ENCODE peak calls at places on chromosomes 1 and 21, in ten cellular contexts. C, L, X, S, Y, D, O, K, M and J are unnamed samples.

GRCh38 chr21:42311160-42311559 is 4.0 kb downstream of the TFF3 start:
- DNase-seq in C (no peak), D (no peak), K (no peak), M (no peak), L (no peak), Y (no peak), X (no peak), S (no peak), O (no peak), J (no peak)

GRCh38 chr1:14970115-14970798 is 183.3 kb upstream of the TMEM51 start:
- DNase-seq in L (no peak), S (peak), C (peak), M (peak), D (peak), X (peak), Y (peak), K (peak), O (peak), J (peak)

GRCh38 chr1:186915555-186915954 is 86.8 kb downstream of the PLA2G4A start:
- DNase-seq in D (no peak), O (no peak), C (no peak), X (peak), S (no peak), M (no peak), K (peak), Y (no peak), L (no peak), J (no peak)

GRCh38 chr1:61448934-61449368 is 276.0 kb downstream of the TM2D1 start:
- DNase-seq in C (peak), L (no peak), D (no peak), X (no peak), Y (no peak), O (no peak), K (no peak), M (no peak), S (peak), J (no peak)

GRCh38 chr1:212161231-212161781 is 123.9 kb upstream of the PPP2R5A start:
- DNase-seq in X (peak), K (peak), C (peak), L (no peak), D (no peak), S (peak), M (no peak), O (peak), Y (peak), J (no peak)

GRCh38 chr1:226310637-226311195 is 1.8 kb upstream of the LIN9 start:
- DNase-seq in L (peak), X (no peak), S (peak), D (no peak), C (no peak), O (no peak), K (peak), Y (peak), M (no peak), J (peak)

GRCh38 chr1:60866884-60867648 is 215.3 kb upstream of the NFIA start:
- DNase-seq in L (peak), S (no peak), X (peak), D (no peak), Y (no peak), O (no peak), K (no peak), C (no peak), M (peak), J (no peak)

GRCh38 chr1:12167493-12168429 is 970 bp downstream of the TNFRSF1B start:
- DNase-seq in M (no peak), L (no peak), S (no peak), Y (peak), X (no peak), K (no peak), C (no peak), O (no peak), D (no peak), J (no peak)

GRCh38 chr1:37441490-37441889 is 32.9 kb upstream of the ZC3H12A start:
- DNase-seq in S (no peak), C (no peak), Y (no peak), K (no peak), O (no peak), L (no peak), D (no peak), X (no peak), M (no peak), J (no peak)

GRCh38 chr1:110051262-110051648 is 16.8 kb downstream of the STRIP1 start:
- DNase-seq in C (peak), S (no peak), K (no peak), L (no peak), Y (no peak), X (no peak), D (no peak), M (no peak), O (no peak), J (no peak)

GRCh38 chr1:8284167-8284566 is 33.7 kb upstream of the SLC45A1 start:
- DNase-seq in C (peak), Y (no peak), D (no peak), K (peak), O (no peak), L (no peak), S (peak), X (no peak), M (no peak), J (no peak)

GRCh38 chr1:32142446-32143301 is 34.8 kb downstream of the KPNA6 start:
- DNase-seq in S (peak), Y (peak), M (peak), X (no peak), D (peak), C (peak), K (peak), L (peak), O (no peak), J (no peak)

GRCh38 chr21:25107708-25108107 is 499.6 kb downstream of the MRPL39 start:
- DNase-seq in O (no peak), D (no peak), C (peak), S (no peak), X (no peak), M (no peak), K (peak), Y (no peak), L (no peak), J (no peak)

GRCh38 chr1:161848676-161849075 is 82.6 kb downstream of the ATF6 start:
- DNase-seq in Y (no peak), K (no peak), O (no peak), M (no peak), X (no peak), D (no peak), S (no peak), L (no peak), C (no peak), J (no peak)

GRCh38 chr1:231720652-231721325 is 94.2 kb downstream of the DISC1 start:
- DNase-seq in M (no peak), L (no peak), D (no peak), Y (no peak), C (no peak), K (no peak), O (no peak), X (no peak), S (no peak), J (no peak)

GRCh38 chr1:35931424-35932157 is 686 bp downstream of the AGO3 start:
- DNase-seq in Y (peak), L (no peak), M (peak), D (peak), X (peak), C (peak), O (no peak), K (peak), S (no peak), J (peak)

GRCh38 chr21:15064576-15065380 is at the start of gene NRIP1:
- DNase-seq in Y (peak), L (peak), C (peak), K (peak), M (peak), D (peak), O (no peak), S (peak), X (peak), J (peak)
- TF ChIP-seq EZH2 in Y (no peak), L (no peak), C (no peak), K (no peak), M (no peak), D (no peak), O (no peak), S (no peak), X (no peak), J (no peak)

GRCh38 chr1:24925082-24925779 is 4.8 kb downstream of the RUNX3 start:
- DNase-seq in M (no peak), S (no peak), Y (no peak), D (no peak), O (no peak), X (no peak), C (no peak), L (no peak), K (no peak), J (no peak)
- TF ChIP-seq EZH2 in M (no peak), S (no peak), Y (no peak), D (no peak), O (no peak), X (no peak), C (peak), L (no peak), K (no peak), J (no peak)

GRCh38 chr1:20366766-20367602 is 76.3 kb downstream of the VWA5B1 start:
- DNase-seq in Y (peak), X (peak), K (peak), S (peak), L (no peak), M (peak), C (peak), D (peak), O (no peak), J (peak)
- TF ChIP-seq EZH2 in Y (no peak), X (peak), K (no peak), S (peak), L (no peak), M (peak), C (peak), D (no peak), O (no peak), J (peak)

GRCh38 chr1:229434641-229435051 is 752 bp upstream of the ACTA1 start:
- DNase-seq in L (no peak), X (no peak), Y (no peak), S (no peak), C (no peak), D (no peak), O (no peak), M (no peak), K (no peak), J (peak)
- TF ChIP-seq EZH2 in L (no peak), X (no peak), Y (no peak), S (no peak), C (no peak), D (no peak), O (no peak), M (no peak), K (no peak), J (no peak)

GRCh38 chr1:67307251-67308060 is at the start of gene IL12RB2:
- DNase-seq in D (no peak), K (no peak), Y (no peak), L (no peak), S (no peak), O (no peak), C (no peak), M (peak), X (no peak), J (peak)
- TF ChIP-seq EZH2 in D (no peak), K (no peak), Y (no peak), L (no peak), S (peak), O (no peak), C (peak), M (no peak), X (peak), J (peak)

DNA sequence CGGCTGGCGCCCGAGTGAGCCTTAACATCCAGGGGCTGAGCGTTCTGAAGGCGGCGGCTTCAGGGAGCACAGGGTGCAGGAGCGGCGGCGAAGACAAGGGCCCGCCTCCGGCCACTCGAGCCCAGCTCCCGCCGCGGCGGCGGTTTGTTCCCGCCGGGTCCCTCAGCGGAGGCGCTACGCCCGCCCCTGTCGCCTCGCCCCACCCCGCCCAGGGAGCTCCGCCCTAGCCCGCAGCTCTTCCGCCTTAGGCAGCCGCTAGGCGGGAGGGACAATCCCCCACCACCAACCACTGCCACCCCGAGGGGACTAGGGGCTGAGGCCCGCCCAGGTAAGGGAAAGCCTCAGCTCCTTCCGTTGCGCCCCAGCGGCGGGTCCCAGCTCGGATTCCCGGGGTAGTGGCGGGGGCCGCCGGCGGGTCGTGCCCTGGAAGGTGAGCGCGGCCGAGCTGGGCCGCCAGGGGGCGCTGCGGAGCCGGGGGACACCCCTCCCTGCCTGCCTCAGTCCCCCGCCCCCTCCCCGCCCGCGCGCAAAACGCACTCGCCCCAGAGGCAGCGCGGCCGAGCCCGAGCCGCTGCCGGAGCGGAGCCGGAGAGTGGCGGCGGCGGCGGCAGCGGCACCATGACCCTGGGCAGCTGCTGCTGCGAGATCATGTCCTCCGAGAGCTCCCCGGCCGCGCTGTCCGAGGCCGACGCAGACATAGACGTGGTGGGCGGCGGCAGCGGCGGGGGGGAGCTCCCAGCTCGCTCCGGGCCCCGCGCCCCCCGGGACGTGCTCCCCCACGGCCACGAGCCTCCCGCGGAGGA is at the start of gene FOXD2:
- DNase-seq in S (peak), K (peak), C (peak), O (peak), D (peak), Y (peak), M (peak), X (peak), L (peak), J (peak)
- TF ChIP-seq EZH2 in S (no peak), K (no peak), C (no peak), O (no peak), D (no peak), Y (no peak), M (no peak), X (peak), L (no peak), J (no peak)

GRCh38 chr1:200029035-200029623 is 1.6 kb downstream of the NR5A2 start:
- DNase-seq in S (peak), O (peak), L (peak), D (no peak), X (peak), K (peak), Y (no peak), C (peak), M (peak), J (peak)

GRCh38 chr1:200030791-200031190 is 3.3 kb downstream of the NR5A2 start:
- DNase-seq in S (no peak), D (no peak), K (no peak), C (no peak), X (no peak), L (no peak), O (no peak), Y (no peak), M (no peak), J (no peak)

GRCh38 chr1:200028586-200029034 is 1.1 kb downstream of the NR5A2 start:
- DNase-seq in Y (no peak), M (peak), X (peak), D (no peak), C (no peak), S (no peak), O (no peak), L (no peak), K (peak), J (peak)

GRCh38 chr1:200027264-200027823 is at the start of gene NR5A2:
- DNase-seq in O (no peak), K (no peak), X (no peak), Y (no peak), C (no peak), S (no peak), D (peak), L (no peak), M (peak), J (no peak)

GRCh38 chr1:200029624-200030074 is 2.1 kb downstream of the NR5A2 start:
- DNase-seq in C (no peak), L (peak), S (no peak), O (no peak), Y (no peak), M (peak), X (no peak), K (peak), D (no peak), J (no peak)
- TF ChIP-seq EZH2 in C (peak), L (no peak), S (no peak), O (no peak), Y (no peak), M (no peak), X (no peak), K (peak), D (no peak), J (peak)

GRCh38 chr1:155174334-155175280 is 958 bp downstream of the TRIM46 start:
- DNase-seq in O (no peak), S (no peak), C (peak), L (no peak), Y (no peak), M (peak), K (peak), D (no peak), X (peak), J (peak)

GRCh38 chr1:155172732-155173477 is at the start of gene KRTCAP2:
- DNase-seq in Y (peak), C (peak), M (peak), L (peak), K (peak), S (peak), X (peak), D (peak), O (peak), J (peak)

GRCh38 chr1:155175281-155175926 is 1.8 kb downstream of the TRIM46 start:
- DNase-seq in C (no peak), S (no peak), L (no peak), D (no peak), K (no peak), O (no peak), M (no peak), X (no peak), Y (no peak), J (no peak)

GRCh38 chr1:155171836-155172731 is 1.0 kb downstream of the KRTCAP2 start:
- DNase-seq in X (no peak), O (no peak), L (no peak), Y (no peak), M (no peak), K (no peak), D (no peak), S (no peak), C (no peak), J (no peak)

DNA sequence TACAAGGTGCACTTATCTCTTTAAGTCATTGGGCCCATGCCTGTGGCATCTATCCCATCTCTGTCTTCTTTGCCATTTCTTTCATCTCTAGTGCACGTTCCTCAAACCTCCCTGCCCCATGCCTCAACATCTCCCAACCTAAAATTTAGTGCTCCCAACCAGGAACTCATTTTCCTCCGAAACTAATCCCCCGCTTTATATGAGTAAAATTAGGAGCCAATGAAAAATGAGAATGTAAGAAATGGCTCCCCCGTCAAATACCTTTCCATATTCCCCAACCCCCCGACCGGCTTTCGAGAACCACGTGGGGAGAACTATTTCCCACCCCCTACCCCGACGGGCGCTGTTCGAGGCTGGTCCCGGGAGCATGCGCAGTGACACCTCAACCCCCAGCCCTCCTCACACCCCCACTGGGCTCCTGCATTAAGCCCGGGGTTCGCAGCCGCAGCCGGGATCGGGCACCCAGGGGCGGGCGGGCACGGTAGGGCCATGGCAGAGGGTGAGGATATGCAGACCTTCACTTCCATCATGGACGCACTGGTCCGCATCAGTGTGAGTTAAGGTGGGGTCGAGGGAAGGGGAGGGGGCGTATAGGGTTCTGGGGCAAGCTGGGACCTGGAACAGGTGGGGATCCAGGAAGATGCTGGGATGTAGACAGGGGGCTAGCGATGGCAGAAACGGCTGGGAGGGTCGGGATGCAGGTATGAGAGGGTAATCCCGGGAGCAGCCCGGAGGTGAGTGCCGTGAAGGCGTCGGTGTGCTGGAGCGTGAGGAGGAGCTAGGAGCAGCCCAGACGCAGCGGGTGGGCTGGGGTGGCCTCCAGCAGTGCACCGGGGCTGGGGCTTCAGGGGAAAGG is at the start of gene TRIM46:
- DNase-seq in L (no peak), X (peak), C (peak), D (no peak), K (peak), O (no peak), S (no peak), M (peak), Y (peak), J (peak)
- TF ChIP-seq EZH2 in L (no peak), X (no peak), C (no peak), D (no peak), K (no peak), O (no peak), S (no peak), M (peak), Y (no peak), J (no peak)

DNA sequence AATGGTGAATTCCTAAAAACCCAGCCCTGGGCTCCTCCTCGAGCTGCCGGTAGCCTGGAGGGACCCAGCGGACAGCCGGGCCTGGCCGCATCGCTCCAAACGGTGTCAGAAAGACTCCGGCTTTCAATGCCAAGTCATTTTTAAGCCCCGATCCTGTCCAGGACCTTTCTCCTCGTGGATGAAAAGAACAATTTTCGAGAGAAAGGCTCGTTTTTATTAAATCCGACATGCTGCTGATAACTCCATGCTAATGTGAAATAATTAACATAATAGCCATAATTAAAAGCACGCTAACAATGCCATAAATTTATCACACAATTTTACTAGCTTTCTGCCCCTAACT is 4.6 kb upstream of the FOXD3 start:
- DNase-seq in C (no peak), K (no peak), Y (no peak), M (no peak), S (no peak), O (no peak), D (no peak), X (no peak), L (no peak), J (no peak)
- TF ChIP-seq EZH2 in C (peak), K (no peak), Y (no peak), M (peak), S (no peak), O (no peak), D (peak), X (peak), L (no peak), J (peak)

GRCh38 chr1:90834354-90835171 is 117.5 kb upstream of the BARHL2 start:
- DNase-seq in S (no peak), Y (no peak), L (no peak), K (no peak), M (no peak), O (no peak), C (peak), D (no peak), X (no peak), J (peak)
- TF ChIP-seq EZH2 in S (peak), Y (no peak), L (no peak), K (no peak), M (no peak), O (no peak), C (peak), D (no peak), X (peak), J (peak)